ENCODE peak calls at places on chromosomes 3 and 15, in eight cellular contexts. N, L, M, T, Q, B, W and E are unnamed samples. For H3K9me3, the result is how much of the 10 kb centered on the place peaks cover.

GRCh38 chr3:109679672-109680071 is 342.3 kb upstream of the DPPA4 start:
- DNase-seq in N (no peak), L (no peak), M (no peak), T (no peak), Q (no peak), B (no peak), W (no peak), E (no peak)

GRCh38 chr3:131072845-131073244 is 46.2 kb downstream of the NEK11 start:
- DNase-seq in N (no peak), L (peak), M (no peak), T (no peak), Q (peak), B (no peak), W (no peak), E (no peak)

GRCh38 chr15:28892789-28893610 is 7.2 kb downstream of the APBA2 start:
- DNase-seq in N (no peak), L (no peak), M (no peak), T (peak), Q (no peak), B (no peak), W (no peak), E (no peak)

GRCh38 chr15:95051881-95052280 is 820.5 kb downstream of the MCTP2 start:
- DNase-seq in N (no peak), L (no peak), M (no peak), T (no peak), Q (no peak), B (no peak), W (no peak), E (no peak)

GRCh38 chr3:144363856-144364255 is 392.2 kb downstream of the DIPK2A start:
- DNase-seq in N (no peak), L (no peak), M (no peak), T (no peak), Q (no peak), B (no peak), W (no peak), E (no peak)

GRCh38 chr3:182967218-182968204 is 12.8 kb downstream of the DCUN1D1 start:
- DNase-seq in N (no peak), L (no peak), M (no peak), T (no peak), Q (no peak), B (no peak), W (no peak), E (no peak)

GRCh38 chr15:40511093-40511471 is 40.3 kb downstream of the CHST14 start:
- DNase-seq in N (no peak), L (no peak), M (peak), T (peak), Q (no peak), B (no peak), W (no peak), E (peak)

GRCh38 chr15:50137330-50137761 is 18.3 kb upstream of the ATP8B4 start:
- DNase-seq in N (no peak), L (no peak), M (no peak), T (no peak), Q (no peak), B (no peak), W (peak), E (no peak)

GRCh38 chr15:38260077-38260476 is 7.4 kb downstream of the SPRED1 start:
- DNase-seq in N (no peak), L (no peak), M (no peak), T (no peak), Q (no peak), B (no peak), W (no peak), E (no peak)

GRCh38 chr3:63970596-63971468 is 52.5 kb downstream of the PSMD6 start:
- DNase-seq in N (no peak), L (no peak), M (no peak), T (peak), Q (no peak), B (no peak), W (no peak), E (no peak)

GRCh38 chr15:83973816-83974215 is 261.8 kb upstream of the GOLGA6L4 start:
- DNase-seq in N (no peak), L (no peak), M (no peak), T (peak), Q (no peak), B (no peak), W (peak), E (no peak)

GRCh38 chr3:8709287-8709686 is 24.3 kb upstream of the CAV3 start:
- DNase-seq in N (no peak), L (no peak), M (no peak), T (no peak), Q (no peak), B (no peak), W (no peak), E (no peak)

GRCh38 chr3:73614385-73614784 is 10.4 kb downstream of the PDZRN3 start:
- DNase-seq in N (peak), L (peak), M (no peak), T (peak), Q (peak), B (no peak), W (no peak), E (no peak)

GRCh38 chr3:132344666-132345280 is 27.6 kb downstream of the ACP3 start:
- DNase-seq in N (no peak), L (no peak), M (no peak), T (no peak), Q (no peak), B (no peak), W (no peak), E (no peak)

GRCh38 chr3:151346292-151346691 is 16.9 kb upstream of the P2RY13 start:
- DNase-seq in N (no peak), L (no peak), M (no peak), T (no peak), Q (no peak), B (no peak), W (no peak), E (no peak)

GRCh38 chr3:185079620-185080019 is 73.2 kb downstream of the C3orf70 start:
- DNase-seq in N (no peak), L (no peak), M (no peak), T (no peak), Q (no peak), B (no peak), W (no peak), E (no peak)

GRCh38 chr15:66291816-66292215 is 1.6 kb upstream of the DIS3L start:
- DNase-seq in N (no peak), L (no peak), M (no peak), T (no peak), Q (no peak), B (no peak), W (no peak), E (no peak)

GRCh38 chr3:29429055-29429454 is 148.2 kb downstream of the RBMS3 start:
- DNase-seq in N (no peak), L (no peak), M (no peak), T (no peak), Q (no peak), B (no peak), W (no peak), E (no peak)

GRCh38 chr3:29427266-29428103 is 146.6 kb downstream of the RBMS3 start:
- DNase-seq in N (no peak), L (peak), M (no peak), T (no peak), Q (no peak), B (no peak), W (no peak), E (no peak)

GRCh38 chr3:29430558-29430971 is 149.7 kb downstream of the RBMS3 start:
- DNase-seq in N (no peak), L (no peak), M (no peak), T (no peak), Q (no peak), B (no peak), W (peak), E (no peak)

DNA sequence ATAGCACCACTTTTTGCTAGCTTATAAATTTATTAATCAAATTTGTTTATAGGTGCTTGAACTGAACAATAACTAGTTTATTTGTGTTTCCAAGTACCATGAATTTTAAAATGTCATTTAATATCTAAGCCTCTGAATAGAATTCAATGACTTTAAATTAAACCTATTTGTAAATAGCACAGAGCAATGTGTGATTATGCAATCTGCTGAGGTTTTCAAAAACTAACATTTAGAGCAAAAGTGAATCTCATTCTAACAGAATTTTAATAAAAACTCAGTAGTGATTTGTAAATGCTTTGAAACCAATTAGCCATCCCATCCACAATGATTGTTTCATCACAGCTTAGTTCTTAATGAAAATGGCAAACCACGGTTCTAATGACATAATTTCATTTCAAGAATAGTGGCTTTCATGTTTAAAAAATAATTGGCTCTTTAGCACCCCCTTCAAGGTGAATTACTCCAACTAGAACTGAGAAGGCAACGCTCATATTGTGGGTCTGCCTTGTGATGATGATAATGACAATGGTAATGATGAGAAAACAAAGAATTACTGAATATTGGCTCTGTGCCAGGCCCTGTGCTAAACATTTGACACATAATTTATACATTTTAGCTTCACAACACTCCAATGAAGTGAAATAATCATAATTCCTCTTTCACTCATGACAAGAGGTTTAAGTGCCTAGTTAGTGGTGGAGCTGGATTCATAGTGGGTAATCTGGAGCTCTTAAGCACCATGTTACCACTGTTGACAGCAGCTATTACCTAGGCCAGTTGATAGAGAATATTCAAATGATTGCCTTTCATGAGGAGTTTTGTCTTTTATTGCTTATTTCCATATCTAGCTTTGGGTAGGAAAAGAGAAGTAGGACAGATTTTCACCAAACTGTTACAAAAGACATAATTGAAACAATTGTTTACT is 145.7 kb downstream of the RBMS3 start:
- DNase-seq in N (no peak), L (no peak), M (no peak), T (no peak), Q (no peak), B (no peak), W (no peak), E (no peak)
- TF ChIP-seq CTCF in N (no peak), L (no peak), M (no peak), T (no peak), Q (no peak), B (no peak), W (no peak), E (no peak)

DNA sequence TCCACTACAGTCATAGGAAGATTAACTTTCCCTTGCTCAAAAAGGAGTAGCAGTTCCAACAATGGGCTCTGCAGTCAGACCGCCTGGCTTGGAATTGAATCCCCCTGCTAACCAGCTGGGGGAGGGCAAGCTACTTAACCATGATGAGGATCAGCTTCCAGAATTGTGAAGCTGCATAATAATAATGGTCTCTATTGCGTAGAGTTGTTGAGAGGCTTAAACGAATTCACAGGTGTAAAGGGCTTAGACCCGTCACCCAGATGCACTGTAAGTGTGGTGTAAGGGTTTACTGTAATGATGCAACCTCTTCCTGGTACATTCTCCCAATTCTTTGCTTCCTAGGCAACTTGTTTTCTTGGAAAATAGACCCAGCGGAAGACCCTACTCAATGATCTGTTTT is 185.3 kb upstream of the RGMA start:
- DNase-seq in N (no peak), L (no peak), M (no peak), T (no peak), Q (no peak), B (no peak), W (no peak), E (no peak)
- H3K9me3 ChIP-seq in N (under half), L (under half), M (under half), T (under half), Q (under half), B (under half), W (under half), E (under half)

GRCh38 chr3:57227930-57228733 is 603 bp downstream of the APPL1 start:
- DNase-seq in N (no peak), L (peak), M (peak), T (peak), Q (peak), B (no peak), W (peak), E (peak)

GRCh38 chr3:57226156-57226555 is 1.4 kb upstream of the APPL1 start:
- DNase-seq in N (no peak), L (no peak), M (no peak), T (no peak), Q (no peak), B (no peak), W (no peak), E (no peak)

GRCh38 chr3:57228734-57229505 is 1.4 kb downstream of the APPL1 start:
- DNase-seq in N (no peak), L (no peak), M (no peak), T (no peak), Q (no peak), B (no peak), W (peak), E (no peak)

GRCh38 chr3:57224856-57225255 is 2.7 kb upstream of the APPL1 start:
- DNase-seq in N (no peak), L (no peak), M (no peak), T (no peak), Q (no peak), B (no peak), W (no peak), E (no peak)

DNA sequence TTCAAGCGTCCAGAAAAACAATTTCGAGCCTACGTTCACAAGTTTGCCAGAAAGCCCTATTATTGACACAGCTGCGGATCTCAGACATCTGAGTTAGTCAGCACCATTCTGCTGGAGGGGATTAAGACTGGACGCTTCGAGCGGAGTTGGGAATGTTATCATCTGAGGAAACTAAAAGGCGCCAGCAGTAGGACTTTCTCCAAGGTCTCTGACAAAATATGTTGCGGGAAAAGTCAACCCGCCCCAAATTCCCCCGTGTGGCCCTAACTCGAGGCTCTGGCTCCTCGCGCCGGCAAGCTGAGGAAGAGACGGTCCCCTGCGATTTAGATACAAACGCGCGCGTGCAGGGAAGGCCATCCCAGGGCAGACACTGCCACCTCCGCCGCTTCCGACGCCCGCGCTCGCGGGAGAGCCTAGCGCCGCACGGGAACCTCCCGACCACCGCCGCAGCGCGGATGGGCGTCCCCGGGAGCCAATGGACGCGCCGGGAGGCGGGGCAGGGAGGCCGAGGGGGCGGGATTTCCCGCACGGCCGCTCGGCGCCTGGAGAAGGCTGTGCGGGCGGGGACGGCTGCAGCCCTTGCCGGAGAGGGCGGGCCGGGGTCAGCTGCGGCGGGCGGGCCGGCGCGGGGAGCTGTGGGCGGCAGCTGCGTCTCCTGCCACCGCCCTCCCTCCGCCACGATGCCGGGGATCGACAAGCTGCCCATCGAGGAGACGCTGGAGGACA is at the start of gene APPL1:
- DNase-seq in N (peak), L (peak), M (peak), T (peak), Q (peak), B (peak), W (peak), E (peak)
- TF ChIP-seq POLR2A in N (peak), L (peak), M (peak), T (peak), Q (peak), B (no peak), W (peak), E (peak)

DNA sequence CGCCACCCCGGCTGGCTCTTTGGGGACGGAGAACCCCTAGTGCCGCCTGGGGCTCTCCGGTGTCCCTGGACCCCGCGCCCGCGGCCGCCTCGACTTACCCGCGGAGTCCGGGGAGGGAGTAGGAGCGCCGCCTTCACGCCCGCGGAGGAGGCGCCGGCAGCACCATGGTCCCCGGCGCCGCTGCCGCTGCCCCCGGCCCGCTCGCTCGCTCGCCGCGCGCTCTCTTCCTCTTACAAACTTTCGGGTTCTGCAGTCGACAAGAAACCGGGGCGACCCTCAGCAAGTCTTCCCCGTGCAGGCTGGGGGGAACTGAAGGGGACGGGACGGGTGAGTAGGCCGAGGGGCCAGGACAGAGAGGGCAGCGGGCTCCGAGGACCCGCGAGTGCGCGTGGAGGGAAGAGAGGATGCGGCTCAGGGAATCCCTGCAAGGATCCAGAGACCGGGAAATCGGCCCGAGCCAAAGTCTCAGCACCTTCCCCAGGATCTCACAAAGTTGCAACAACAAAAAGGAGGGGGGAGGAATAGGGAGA is 2.0 kb downstream of the FOXP1 start:
- DNase-seq in N (no peak), L (peak), M (peak), T (peak), Q (peak), B (no peak), W (peak), E (peak)
- TF ChIP-seq CTCF in N (no peak), L (no peak), M (no peak), T (no peak), Q (no peak), B (no peak), W (no peak), E (no peak)

GRCh38 chr3:194061421-194062029 is 74.4 kb upstream of the HES1 start:
- DNase-seq in N (no peak), L (no peak), M (no peak), T (no peak), Q (no peak), B (no peak), W (no peak), E (no peak)

GRCh38 chr3:194065119-194065392 is 70.9 kb upstream of the HES1 start:
- DNase-seq in N (no peak), L (no peak), M (no peak), T (no peak), Q (no peak), B (no peak), W (no peak), E (no peak)

GRCh38 chr3:194062825-194063224 is 73.1 kb upstream of the HES1 start:
- DNase-seq in N (no peak), L (no peak), M (no peak), T (no peak), Q (no peak), B (no peak), W (no peak), E (no peak)

GRCh38 chr3:194067949-194068362 is 68.0 kb upstream of the HES1 start:
- DNase-seq in N (no peak), L (no peak), M (no peak), T (no peak), Q (no peak), B (no peak), W (no peak), E (no peak)

DNA sequence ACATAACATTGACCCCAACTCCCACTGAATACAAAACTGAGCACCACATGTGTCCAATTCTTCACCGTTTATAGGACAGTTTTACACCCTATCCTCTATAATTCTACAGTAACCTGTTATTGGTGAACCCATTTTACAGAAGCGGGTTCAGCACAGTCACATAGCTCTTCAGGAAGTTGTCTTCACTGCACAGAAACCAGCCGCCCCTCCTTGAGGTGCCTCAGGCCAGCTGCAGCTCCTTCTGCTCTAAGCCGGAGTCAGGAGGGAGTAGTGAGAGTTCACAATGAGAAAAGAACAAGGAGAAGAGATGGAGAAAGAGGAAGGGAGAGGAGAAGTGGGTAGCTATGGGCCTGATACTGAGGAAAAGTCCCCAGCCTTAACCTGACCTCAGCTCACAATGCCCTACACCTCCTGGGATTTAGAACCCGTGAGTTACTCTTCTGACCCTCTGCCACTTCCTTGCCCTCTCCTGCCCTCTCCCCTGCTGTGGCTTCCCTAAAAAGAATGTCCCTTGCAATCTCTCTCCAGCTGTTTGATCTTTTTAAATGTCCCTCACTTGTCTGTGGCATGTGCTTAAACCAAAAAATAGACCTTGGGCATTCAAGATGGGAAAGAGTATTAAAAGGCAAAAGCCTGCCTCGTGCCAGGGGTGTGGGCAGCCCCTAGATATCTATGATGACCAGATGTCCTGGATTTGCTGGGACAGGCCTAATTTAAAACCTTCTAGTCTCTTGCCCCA is 71.4 kb upstream of the HES1 start:
- DNase-seq in N (no peak), L (no peak), M (no peak), T (no peak), Q (no peak), B (no peak), W (no peak), E (no peak)
- H3K9me3 ChIP-seq in N (under half), L (under half), M (under half), T (under half), Q (under half), B (under half), W (under half), E (under half)